ENCODE peak calls at places on chromosomes 6 and 20, in six cellular contexts. L, B, Y, H, J and V are unnamed samples.

GRCh38 chr20:775679-776135 is 7.4 kb upstream of the SLC52A3 start:
- DNase-seq in J (no peak), H (no peak), Y (no peak), B (no peak), L (peak; percentile 91), V (no peak)

GRCh38 chr20:19887566-19888268 is 129.4 kb upstream of the NAA20 start:
- DNase-seq in H (no peak), L (no peak), Y (no peak), B (no peak), J (no peak), V (no peak)

GRCh38 chr6:36793913-36794703 is 45.1 kb downstream of the CPNE5 start:
- DNase-seq in L (no peak), J (no peak), B (no peak), H (no peak), Y (no peak), V (no peak)

GRCh38 chr6:101832371-101832770 is 438.9 kb downstream of the GRIK2 start:
- DNase-seq in Y (no peak), L (no peak), B (no peak), J (no peak), H (no peak), V (no peak)

GRCh38 chr20:9482180-9482579 is 32.2 kb upstream of the LAMP5 start:
- DNase-seq in J (no peak), H (no peak), B (no peak), L (no peak), Y (no peak), V (no peak)

GRCh38 chr6:155351273-155352129 is 37.2 kb upstream of the TFB1M start:
- DNase-seq in J (no peak), B (no peak), Y (no peak), H (no peak), L (no peak), V (no peak)

GRCh38 chr6:105851181-105851580 is 235.0 kb upstream of the PRDM1 start:
- DNase-seq in J (no peak), L (no peak), B (no peak), H (peak; percentile 24), Y (no peak), V (no peak)

GRCh38 chr6:166351715-166352285 is 9.5 kb upstream of the SFT2D1 start:
- DNase-seq in H (peak; percentile 18), J (no peak), L (peak; percentile 45), Y (no peak), B (no peak), V (no peak)

GRCh38 chr6:163367388-163368183 is 46.9 kb upstream of the QKI start:
- DNase-seq in Y (no peak), J (no peak), B (no peak), L (no peak), H (no peak), V (no peak)

GRCh38 chr6:132214716-132215115 is 186.6 kb downstream of the MOXD1 start:
- DNase-seq in B (no peak), Y (no peak), H (no peak), L (no peak), J (no peak), V (no peak)

GRCh38 chr6:81241717-81242116 is 510.8 kb downstream of the TENT5A start:
- DNase-seq in B (peak; percentile 28), H (peak; percentile 58), Y (no peak), L (no peak), J (no peak), V (no peak)

GRCh38 chr6:157223021-157223430 is 100.3 kb downstream of the TMEM242 start:
- DNase-seq in B (no peak), H (peak; percentile 57), J (no peak), Y (no peak), L (no peak), V (no peak)

GRCh38 chr6:35419431-35419830 is 32.7 kb upstream of the FANCE start:
- DNase-seq in B (peak; percentile 24), J (no peak), Y (no peak), L (no peak), H (peak; percentile 84), V (no peak)

GRCh38 chr6:32108094-32108627 is 977 bp downstream of the TNXB start:
- DNase-seq in J (no peak), L (peak; percentile 48), Y (no peak), H (peak; percentile 70), B (no peak), V (no peak)

GRCh38 chr20:2984956-2985661 is 58.3 kb upstream of the GNRH2 start:
- DNase-seq in H (peak; percentile 72), B (peak; percentile 26), L (no peak), J (peak; percentile 34), Y (peak; percentile 32), V (no peak)

GRCh38 chr20:50338479-50339195 is 148.0 kb downstream of the CEBPB start:
- DNase-seq in L (no peak), Y (peak; percentile 65), H (peak; percentile 34), B (no peak), J (peak; percentile 67), V (peak; percentile 91)

GRCh38 chr20:48638546-48638945 is 189.3 kb downstream of the PREX1 start:
- DNase-seq in H (peak; percentile 67), L (no peak), J (no peak), B (no peak), Y (no peak), V (no peak)

GRCh38 chr20:61619751-61620150 is 367.7 kb downstream of the CDH4 start:
- DNase-seq in B (no peak), Y (no peak), L (no peak), H (no peak), J (no peak), V (no peak)

GRCh38 chr6:21115111-21115510 is 478.4 kb upstream of the SOX4 start:
- DNase-seq in B (peak; percentile 23), Y (no peak), H (peak; percentile 57), J (no peak), L (no peak), V (no peak)

GRCh38 chr6:157219201-157220200 is 103.8 kb downstream of the TMEM242 start:
- DNase-seq in L (no peak), H (peak; percentile 65), Y (no peak), B (no peak), J (no peak), V (no peak)

GRCh38 chr6:168732676-168733075 is 291.7 kb downstream of the SMOC2 start:
- DNase-seq in Y (no peak), L (no peak), B (no peak), H (no peak), J (no peak), V (no peak)

GRCh38 chr20:21436186-21436585 is 38.9 kb upstream of the NKX2-4 start:
- DNase-seq in J (no peak), L (no peak), B (peak; percentile 73), Y (no peak), H (peak; percentile 95), V (no peak)

GRCh38 chr6:162099685-162100084 is 627.9 kb downstream of the PRKN start:
- DNase-seq in H (no peak), Y (peak; percentile 27), J (peak; percentile 18), B (no peak), L (no peak), V (no peak)

GRCh38 chr6:43013020-43013842 is 515 bp downstream of the MEA1 start:
- DNase-seq in B (no peak), Y (no peak), H (no peak), J (no peak), L (no peak), V (no peak)

GRCh38 chr6:31728767-31729514 is at the start of gene DDAH2:
- DNase-seq in L (peak; percentile 33), H (no peak), B (no peak), Y (no peak), J (no peak), V (no peak)

GRCh38 chr6:8557019-8557748 is 121.8 kb upstream of the SLC35B3 start:
- DNase-seq in B (no peak), H (no peak), J (no peak), Y (no peak), L (no peak), V (no peak)

GRCh38 chr6:110116258-110116657 is 63.2 kb downstream of the WASF1 start:
- DNase-seq in J (no peak), B (no peak), Y (no peak), H (no peak), L (no peak), V (no peak)

GRCh38 chr20:22827916-22828315 is 207.2 kb upstream of the SSTR4 start:
- DNase-seq in Y (no peak), B (no peak), H (no peak), L (no peak), J (no peak), V (no peak)

GRCh38 chr6:38080889-38081288 is 261.4 kb downstream of the ZFAND3 start:
- DNase-seq in Y (no peak), J (no peak), B (no peak), H (peak; percentile 46), L (no peak), V (no peak)

GRCh38 chr6:122012576-122012975 is 386.9 kb upstream of the HSF2 start:
- DNase-seq in J (no peak), L (no peak), H (peak; percentile 61), Y (no peak), B (no peak), V (no peak)

GRCh38 chr6:137465378-137466009 is 28.7 kb downstream of the OLIG3 start:
- DNase-seq in H (no peak), J (no peak), Y (no peak), B (no peak), L (no peak), V (no peak)

GRCh38 chr20:50701055-50701963 is 10.0 kb upstream of the RIPOR3 start:
- DNase-seq in L (no peak), H (peak; percentile 46), B (no peak), J (no peak), Y (no peak), V (no peak)

GRCh38 chr6:148323344-148323743 is 19.3 kb upstream of the SASH1 start:
- DNase-seq in H (peak; percentile 89), L (no peak), Y (no peak), J (no peak), B (no peak), V (no peak)